ENCODE peak calls at places on chromosomes 4 and X, in eight cellular contexts. V is AG09319, Q is EL, G is endodermal cell, J is germinal center, Y is globus pallidus, C is mucosa of gallbladder, X is C1 segment of cervical spinal cord. H is an unnamed sample.

GRCh38 chr4:1746265-1746691 is 25.0 kb downstream of the TACC3 start:
- DNase-seq in V (no peak), C (peak), Q (peak), J (peak), X (no peak), Y (no peak), G (peak), H (peak)

GRCh38 chr4:34850983-34851382 is 1393.3 kb downstream of the ARAP2 start:
- DNase-seq in V (no peak), J (no peak), C (no peak), Y (no peak), G (no peak), Q (peak), X (no peak), H (no peak)

GRCh38 chr4:24470681-24471622 is 113.4 kb downstream of the DHX15 start:
- DNase-seq in J (peak), G (peak), C (peak), Q (peak), Y (no peak), X (no peak), V (no peak), H (peak)

GRCh38 chr4:95761441-95761840 is 78.5 kb upstream of the PDHA2 start:
- DNase-seq in V (no peak), Y (no peak), G (no peak), Q (no peak), C (no peak), X (no peak), J (no peak), H (no peak)

GRCh38 chrX:46184749-46185148 is 360.5 kb downstream of the ZNF674 start:
- DNase-seq in V (no peak), C (no peak), G (no peak), Y (no peak), Q (peak), X (no peak), J (no peak), H (no peak)

GRCh38 chrX:44305921-44306320 is 37.6 kb downstream of the EFHC2 start:
- DNase-seq in Y (no peak), V (no peak), X (no peak), G (no peak), J (no peak), C (no peak), Q (no peak), H (no peak)

GRCh38 chrX:148722966-148723365 is 222.5 kb downstream of the AFF2 start:
- DNase-seq in C (no peak), Q (no peak), V (no peak), G (no peak), Y (no peak), J (no peak), X (no peak), H (no peak)

GRCh38 chr4:74230902-74231499 is 73.1 kb downstream of the MTHFD2L start:
- DNase-seq in X (no peak), Q (peak), G (no peak), J (no peak), Y (no peak), C (no peak), V (peak), H (no peak)

GRCh38 chr4:75141162-75141561 is 208.2 kb downstream of the PARM1 start:
- DNase-seq in X (no peak), Y (no peak), C (no peak), J (no peak), Q (no peak), G (no peak), V (no peak), H (peak)

GRCh38 chrX:1558761-1559468 is 21.9 kb upstream of the P2RY8 start:
- DNase-seq in G (no peak), Q (no peak), V (no peak), J (no peak), C (no peak), Y (no peak), X (no peak), H (no peak)

GRCh38 chr4:3372933-3373465 is 68.8 kb upstream of the HGFAC start:
- DNase-seq in V (no peak), C (peak), J (peak), G (no peak), X (no peak), Y (peak), Q (no peak), H (no peak)

GRCh38 chr4:37994569-37994968 is 34.4 kb downstream of the PTTG2 start:
- DNase-seq in J (no peak), Q (no peak), C (no peak), Y (no peak), G (no peak), V (no peak), X (no peak), H (no peak)

GRCh38 chr4:4559596-4559995 is 17.7 kb upstream of the STX18 start:
- DNase-seq in Y (no peak), X (no peak), V (no peak), Q (peak), C (no peak), G (no peak), J (no peak), H (no peak)

GRCh38 chr4:20305976-20306375 is 54.3 kb downstream of the SLIT2 start:
- DNase-seq in C (no peak), J (no peak), Y (peak), X (no peak), G (no peak), Q (no peak), V (no peak), H (no peak)

GRCh38 chr4:28062562-28062961 is 1201.9 kb downstream of the STIM2 start:
- DNase-seq in J (no peak), V (no peak), X (no peak), C (no peak), G (no peak), Q (no peak), Y (no peak), H (no peak)

GRCh38 chr4:6959261-6959660 is 49.6 kb downstream of the TBC1D14 start:
- DNase-seq in Q (no peak), Y (no peak), X (no peak), G (no peak), V (no peak), C (no peak), J (no peak), H (no peak)

GRCh38 chr4:137909910-137910309 is 332.2 kb downstream of the SLC7A11 start:
- DNase-seq in X (no peak), Y (no peak), J (no peak), V (no peak), Q (peak), C (no peak), G (peak), H (peak)

GRCh38 chr4:184248216-184248615 is 30.5 kb upstream of the ENPP6 start:
- DNase-seq in Q (no peak), J (no peak), C (no peak), G (no peak), Y (no peak), V (no peak), X (no peak), H (no peak)

GRCh38 chrX:110322603-110323002 is 4.7 kb upstream of the AMMECR1 start:
- DNase-seq in G (no peak), C (no peak), J (no peak), Y (no peak), X (no peak), V (no peak), Q (peak), H (no peak)

GRCh38 chr4:53693408-53693807 is 102.1 kb upstream of the LNX1 start:
- DNase-seq in J (no peak), V (no peak), Q (no peak), G (no peak), X (no peak), Y (no peak), C (no peak), H (no peak)

GRCh38 chr4:166862032-166862431 is 372.3 kb downstream of the SPOCK3 start:
- DNase-seq in V (no peak), J (no peak), X (no peak), G (no peak), Q (no peak), C (no peak), Y (no peak), H (no peak)

GRCh38 chr4:168124008-168124641 is 31.8 kb downstream of the ANXA10 start:
- DNase-seq in G (no peak), Y (no peak), Q (peak), X (no peak), V (no peak), C (no peak), J (no peak), H (no peak)

GRCh38 chrX:153684447-153685178 is 3.1 kb upstream of the SLC6A8 start:
- DNase-seq in V (no peak), C (no peak), Q (no peak), G (peak), Y (no peak), J (no peak), X (no peak), H (no peak)

GRCh38 chr4:14608630-14609029 is 393.7 kb upstream of the CPEB2 start:
- DNase-seq in X (no peak), C (no peak), J (no peak), Q (no peak), G (no peak), V (no peak), Y (no peak), H (no peak)

GRCh38 chr4:108024078-108024990 is 34.6 kb downstream of the HADH start:
- DNase-seq in G (no peak), J (no peak), Y (no peak), Q (no peak), V (no peak), X (no peak), C (no peak), H (no peak)

GRCh38 chr4:126267689-126268088 is 952.9 kb downstream of the FAT4 start:
- DNase-seq in G (no peak), Y (no peak), J (no peak), C (no peak), X (no peak), V (peak), Q (peak), H (no peak)

GRCh38 chrX:80747832-80748231 is 61.8 kb downstream of the BRWD3 start:
- DNase-seq in C (no peak), Q (peak), G (no peak), X (no peak), J (no peak), Y (no peak), V (no peak), H (no peak)

GRCh38 chr4:41095973-41096372 is 118.4 kb downstream of the APBB2 start:
- DNase-seq in Y (no peak), C (no peak), Q (peak), X (no peak), V (no peak), G (no peak), J (no peak), H (no peak)

GRCh38 chr4:31366041-31366440 is 645.9 kb downstream of the PCDH7 start:
- DNase-seq in X (no peak), V (no peak), C (no peak), J (no peak), G (no peak), Y (no peak), Q (no peak), H (no peak)

GRCh38 chr4:7392438-7393374 is 42.0 kb downstream of the PSAPL1 start:
- DNase-seq in Y (peak), Q (peak), J (no peak), C (no peak), G (peak), V (no peak), X (no peak), H (peak)

GRCh38 chr4:148426643-148427042 is 15.6 kb downstream of the NR3C2 start:
- DNase-seq in V (no peak), J (no peak), Q (no peak), C (no peak), G (no peak), X (no peak), Y (no peak), H (no peak)

GRCh38 chr4:65839288-65839919 is 169.1 kb upstream of the EPHA5 start:
- DNase-seq in Y (no peak), V (no peak), J (no peak), C (no peak), Q (no peak), X (no peak), G (no peak), H (no peak)

GRCh38 chrX:113059714-113060113 is 219.1 kb upstream of the AMOT start:
- DNase-seq in G (no peak), C (no peak), J (no peak), X (no peak), Y (no peak), V (peak), Q (no peak), H (no peak)

GRCh38 chr4:35918491-35918977 is 325.8 kb downstream of the ARAP2 start:
- DNase-seq in Q (no peak), J (no peak), C (no peak), X (no peak), V (no peak), Y (no peak), G (peak), H (peak)

GRCh38 chr4:61426229-61426628 is 226.1 kb downstream of the ADGRL3 start:
- DNase-seq in J (no peak), C (no peak), V (no peak), Y (no peak), G (no peak), Q (no peak), X (no peak), H (no peak)

GRCh38 chr4:41256740-41257256 is at the start of gene UCHL1:
- DNase-seq in V (peak), Y (peak), G (peak), X (no peak), J (peak), Q (peak), C (no peak), H (peak)

GRCh38 chrX:154082396-154083133 is 15.0 kb downstream of the MECP2 start:
- DNase-seq in V (no peak), Y (no peak), J (no peak), G (no peak), X (no peak), Q (peak), C (no peak), H (no peak)

GRCh38 chr4:169272265-169272886 is 1.6 kb upstream of the SH3RF1 start:
- DNase-seq in X (no peak), G (no peak), C (no peak), V (peak), Q (peak), Y (no peak), J (peak), H (no peak)